ENCODE peak calls at places on chromosomes 11 and 22, in eight cellular contexts. O is OCI-LY7, W is HL-60, Z is lower leg skin, D is choroid plexus epithelial cell, T is fibroblast of the aortic adventitia, R is nephron progenitor cell, E is GM20000. I is an unnamed sample.

GRCh38 chr11:125940145-125940544 is 5.7 kb upstream of the VSIG10L2 start:
- DNase-seq in O (no peak), D (no peak), Z (peak; percentile 58), T (no peak), R (no peak), E (no peak), W (no peak), I (no peak)

GRCh38 chr11:83222499-83222898 is 29.0 kb downstream of the ANKRD42 start:
- DNase-seq in T (no peak), D (peak; percentile 8), E (no peak), Z (no peak), R (no peak), O (no peak), W (no peak), I (no peak)

GRCh38 chr11:34565417-34566208 is 52.0 kb upstream of the ELF5 start:
- DNase-seq in T (no peak), Z (no peak), E (peak; percentile 50), O (peak; percentile 5), R (no peak), D (no peak), W (no peak), I (no peak)

GRCh38 chr11:58060535-58060934 is 29.8 kb downstream of the OR6Q1 start:
- DNase-seq in Z (no peak), W (no peak), T (peak; percentile 23), R (no peak), E (no peak), O (no peak), D (no peak), I (no peak)

GRCh38 chr22:22810018-22810427 is 77.6 kb upstream of the IGLL5 start:
- DNase-seq in D (no peak), O (peak; percentile 77), W (peak; percentile 34), E (peak; percentile 43), R (peak; percentile 79), T (no peak), Z (no peak), I (peak; percentile 59)

GRCh38 chr22:29208879-29209623 is 3.4 kb downstream of the EMID1 start:
- DNase-seq in W (no peak), T (no peak), D (no peak), R (peak; percentile 47), O (peak; percentile 30), Z (no peak), E (no peak), I (no peak)

GRCh38 chr11:114340311-114341131 is 44.3 kb downstream of the NNMT start:
- DNase-seq in T (peak; percentile 91), W (peak; percentile 20), Z (peak; percentile 90), O (peak; percentile 72), R (peak; percentile 40), E (peak; percentile 30), D (peak; percentile 87), I (peak; percentile 31)

GRCh38 chr11:115222863-115223530 is 281.2 kb downstream of the CADM1 start:
- DNase-seq in E (no peak), O (peak; percentile 80), R (no peak), T (no peak), Z (no peak), D (peak; percentile 18), W (no peak), I (no peak)

GRCh38 chr11:130580372-130580771 is 131.9 kb downstream of the ADAMTS15 start:
- DNase-seq in R (no peak), T (peak; percentile 97), W (no peak), D (peak; percentile 69), E (no peak), Z (no peak), O (no peak), I (no peak)

GRCh38 chr22:20158366-20159036 is 7.6 kb upstream of the CCDC188 start:
- DNase-seq in T (no peak), D (no peak), R (no peak), Z (no peak), O (no peak), W (no peak), E (no peak), I (no peak)

GRCh38 chr11:112958670-112959069 is 2.5 kb upstream of the NCAM1 start:
- DNase-seq in Z (no peak), D (peak; percentile 25), O (no peak), E (no peak), R (no peak), T (peak; percentile 19), W (no peak), I (no peak)

GRCh38 chr11:62926669-62927455 is 5.7 kb upstream of the CHRM1 start:
- DNase-seq in R (no peak), O (no peak), T (no peak), Z (no peak), W (no peak), E (no peak), D (no peak), I (no peak)

GRCh38 chr22:29638678-29639077 is 35.2 kb downstream of the NF2 start:
- DNase-seq in D (no peak), W (no peak), E (no peak), R (no peak), T (no peak), O (no peak), Z (no peak), I (no peak)

GRCh38 chr11:6438979-6439571 is 1.7 kb downstream of the HPX start:
- DNase-seq in D (peak; percentile 78), W (peak; percentile 52), O (peak; percentile 72), Z (no peak), T (peak; percentile 70), E (no peak), R (peak; percentile 51), I (peak; percentile 29)

GRCh38 chr11:73159297-73159696 is 17.2 kb upstream of the FCHSD2 start:
- DNase-seq in R (no peak), W (no peak), E (no peak), O (peak; percentile 6), D (no peak), T (no peak), Z (peak; percentile 58), I (no peak)

GRCh38 chr11:13028322-13028721 is 19.2 kb downstream of the RASSF10 start:
- DNase-seq in W (no peak), O (no peak), E (no peak), D (no peak), T (no peak), Z (no peak), R (no peak), I (no peak)

GRCh38 chr11:27456140-27456801 is 16.3 kb downstream of the LGR4 start:
- DNase-seq in D (peak; percentile 45), T (peak; percentile 54), E (no peak), O (no peak), Z (no peak), W (no peak), R (no peak), I (no peak)

GRCh38 chr11:121741954-121742361 is 289.2 kb upstream of the SORL1-AS1 start:
- DNase-seq in E (no peak), D (peak; percentile 64), Z (peak; percentile 89), O (no peak), W (no peak), R (no peak), T (peak; percentile 100), I (no peak)

GRCh38 chr11:57885298-57886035 is 123.9 kb downstream of the CTNND1 start:
- DNase-seq in Z (no peak), E (no peak), T (peak; percentile 20), O (no peak), R (peak; percentile 60), D (peak; percentile 17), W (no peak), I (peak; percentile 2)

GRCh38 chr11:36053314-36053713 is 109.5 kb downstream of the LDLRAD3 start:
- DNase-seq in Z (no peak), T (no peak), E (no peak), O (no peak), R (no peak), W (no peak), D (no peak), I (no peak)

GRCh38 chr22:42752912-42753311 is 32.2 kb upstream of the A4GALT start:
- DNase-seq in T (peak; percentile 83), D (no peak), Z (no peak), O (no peak), R (no peak), E (peak; percentile 77), W (no peak), I (no peak)

DNA sequence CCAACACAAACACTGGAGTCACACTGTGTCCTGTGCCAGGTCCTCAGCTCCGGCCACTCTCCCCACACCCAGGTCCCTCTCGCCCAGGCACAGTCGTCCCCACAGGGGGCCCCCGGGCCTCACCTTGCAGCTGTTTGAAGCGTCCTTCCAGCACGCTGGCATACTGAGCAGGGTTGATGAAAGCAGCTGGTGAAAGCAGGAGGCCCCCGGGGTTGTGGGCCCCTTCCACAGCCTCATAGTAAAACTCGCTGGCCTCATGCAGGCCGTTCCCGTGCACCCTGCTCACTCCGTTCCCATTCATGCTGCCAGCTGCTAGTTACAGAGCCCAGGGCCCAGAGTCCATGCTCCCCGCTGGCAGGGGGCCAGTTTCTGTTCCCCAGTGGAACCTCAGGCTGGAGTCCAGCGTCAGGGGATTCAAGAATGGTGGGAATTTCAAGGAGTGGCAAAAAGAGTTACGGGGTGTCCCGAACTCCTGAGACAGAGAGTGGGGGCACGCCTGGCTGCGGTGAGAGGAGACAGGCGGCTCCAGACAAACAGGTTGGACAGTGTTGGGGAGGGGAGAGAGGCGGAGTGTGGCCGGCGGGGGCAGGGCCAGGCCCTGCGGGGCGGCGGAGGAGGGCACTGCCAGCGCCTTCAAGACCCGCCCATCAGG is 10.6 kb downstream of the SPTBN2 start:
- DNase-seq in Z (no peak), D (no peak), E (no peak), T (no peak), O (no peak), R (no peak), W (no peak), I (no peak)
- TF ChIP-seq CTCF in Z (no peak), D (no peak), E (no peak), T (no peak), O (no peak), R (no peak), W (no peak), I (no peak)

DNA sequence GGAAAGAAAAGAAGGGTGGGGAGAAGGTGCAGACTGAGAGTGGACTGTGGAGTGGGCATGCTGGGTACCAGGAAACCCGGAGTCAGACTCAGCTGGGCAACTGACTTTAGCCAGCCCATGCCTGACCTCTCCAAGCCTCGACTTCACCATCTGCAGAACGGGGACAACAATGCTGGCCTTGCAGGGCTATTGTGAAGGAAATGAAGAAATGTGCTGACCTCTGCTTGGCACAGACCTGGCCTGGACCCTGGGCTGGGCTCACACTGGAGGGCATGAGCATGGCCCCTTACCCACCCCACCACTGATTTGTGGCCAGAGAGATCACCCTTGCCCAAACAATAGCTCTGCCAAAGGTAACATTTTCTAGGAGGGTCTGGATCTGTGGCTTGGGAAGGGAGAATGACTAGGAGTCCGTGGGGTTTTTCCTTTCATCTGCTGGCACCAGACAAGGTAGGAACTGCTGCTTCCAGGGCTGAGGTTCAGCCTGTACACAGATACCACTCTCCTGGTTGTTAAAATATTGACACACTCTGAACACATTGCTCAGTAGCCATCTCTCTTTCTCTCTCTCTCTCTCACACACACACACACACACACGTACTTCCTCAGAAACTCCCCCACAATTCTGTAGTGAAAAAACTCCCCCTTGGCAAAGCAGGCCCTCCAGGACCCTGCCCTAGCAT is 909 bp downstream of the MOGAT2 start:
- DNase-seq in W (no peak), D (no peak), E (peak; percentile 20), Z (peak; percentile 59), R (no peak), T (no peak), O (no peak), I (no peak)
- TF ChIP-seq CTCF in W (no peak), D (no peak), E (no peak), Z (no peak), R (no peak), T (no peak), O (no peak), I (no peak)

GRCh38 chr11:118226294-118226693 is 1.5 kb upstream of the JAML start:
- DNase-seq in D (no peak), T (peak; percentile 4), E (no peak), O (no peak), W (no peak), Z (no peak), R (no peak), I (no peak)
- TF ChIP-seq CTCF in D (no peak), T (no peak), E (no peak), O (no peak), W (no peak), Z (no peak), R (no peak), I (no peak)

GRCh38 chr11:574632-575323 is 1.5 kb upstream of the PHRF1 start:
- DNase-seq in R (no peak), T (no peak), W (no peak), O (no peak), Z (no peak), E (no peak), D (no peak), I (no peak)
- TF ChIP-seq CTCF in R (no peak), T (no peak), W (no peak), O (no peak), Z (no peak), E (no peak), D (no peak), I (no peak)